ENCODE peak calls at places on chromosomes 6 and 20, in nine cellular contexts. G, N, E, A, S, C, F, Y and H are unnamed samples.

GRCh38 chr6:125421853-125422252 is 120.1 kb upstream of the HDDC2 start:
- DNase-seq in G (no peak), F (peak; percentile 13), E (no peak), N (peak; percentile 1), A (no peak), S (no peak), Y (no peak), C (peak; percentile 30), H (no peak)

GRCh38 chr20:23412026-23412425 is 9.3 kb downstream of the NAPB start:
- DNase-seq in Y (peak; percentile 47), F (no peak), S (no peak), C (no peak), A (no peak), E (no peak), N (peak; percentile 17), G (peak; percentile 70), H (no peak)

GRCh38 chr6:127403636-127404035 is 55.6 kb downstream of the KIAA0408 start:
- DNase-seq in G (no peak), S (no peak), C (no peak), E (no peak), F (no peak), N (no peak), Y (no peak), A (no peak), H (peak; percentile 45)

GRCh38 chr6:52594216-52594615 is 17.4 kb upstream of the TRAM2 start:
- DNase-seq in G (no peak), A (no peak), Y (no peak), C (no peak), N (no peak), S (no peak), F (no peak), E (no peak), H (no peak)

GRCh38 chr6:17473554-17473953 is 80.2 kb downstream of the CAP2 start:
- DNase-seq in E (no peak), C (no peak), Y (no peak), G (no peak), F (no peak), N (no peak), A (no peak), S (no peak), H (no peak)

GRCh38 chr20:38121741-38122140 is 43.3 kb downstream of the TGM2 start:
- DNase-seq in N (no peak), E (no peak), G (no peak), C (no peak), A (peak; percentile 2), S (no peak), F (no peak), Y (peak; percentile 39), H (no peak)

GRCh38 chr20:25280574-25281535 is 33.0 kb downstream of the PYGB start:
- DNase-seq in A (peak; percentile 7), S (peak; percentile 70), F (no peak), N (no peak), Y (no peak), E (peak; percentile 7), C (no peak), G (no peak), H (no peak)

GRCh38 chr6:28884423-28885148 is 39.2 kb downstream of the TRIM27 start:
- DNase-seq in F (no peak), C (no peak), G (peak; percentile 51), S (no peak), N (no peak), Y (no peak), A (no peak), E (no peak), H (no peak)

DNA sequence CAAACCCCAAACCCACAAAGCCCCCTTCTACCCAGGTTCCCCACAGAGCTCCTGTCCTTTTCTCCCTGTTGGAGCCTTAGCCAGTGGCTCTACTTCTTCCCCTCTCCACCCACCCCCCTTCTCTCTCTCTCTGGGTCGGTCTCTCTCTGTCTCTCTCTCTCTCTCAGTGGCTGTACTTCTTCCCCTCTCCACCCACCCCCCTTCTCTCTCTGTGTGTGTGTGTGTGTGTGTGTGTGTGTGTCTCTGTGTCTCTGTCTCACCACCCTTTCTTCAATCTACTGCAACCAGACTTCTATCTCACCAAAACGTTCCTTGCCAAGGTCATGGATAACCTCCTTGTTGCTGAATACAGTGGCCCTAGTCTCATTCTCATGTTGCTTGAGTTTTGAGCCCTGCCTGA is 8.7 kb upstream of the OSER1 start:
- DNase-seq in A (no peak), C (no peak), S (no peak), G (no peak), Y (no peak), E (no peak), F (no peak), N (no peak), H (no peak)
- TF ChIP-seq EP300 in A (no peak), C (no peak), S (no peak), G (no peak), Y (no peak), E (no peak), F (no peak), N (no peak), H (no peak)

DNA sequence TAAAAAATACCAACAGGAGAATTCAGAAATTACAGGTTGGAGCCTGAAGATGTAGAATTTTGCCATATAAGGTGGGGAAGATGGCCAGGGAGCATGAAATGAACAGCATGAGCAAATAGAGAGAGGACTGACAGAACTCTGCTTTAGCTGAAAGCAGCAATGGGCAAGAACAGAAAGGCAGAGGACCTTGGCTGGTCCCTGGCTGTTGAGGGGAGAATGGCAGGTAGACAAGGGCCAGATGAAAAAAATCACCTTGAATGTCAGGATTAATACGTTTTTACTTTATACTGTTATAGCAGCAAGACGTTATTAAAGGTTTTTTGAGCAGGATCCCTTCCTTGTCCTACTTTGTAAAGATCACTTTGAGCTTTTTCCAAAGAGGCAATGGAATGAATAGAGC is 991 bp downstream of the PPIL1 start:
- DNase-seq in N (peak; percentile 26), S (no peak), F (no peak), E (no peak), Y (no peak), G (peak; percentile 50), C (no peak), A (no peak), H (no peak)
- TF ChIP-seq EP300 in N (no peak), S (no peak), F (no peak), E (no peak), Y (no peak), G (no peak), C (no peak), A (no peak), H (no peak)

DNA sequence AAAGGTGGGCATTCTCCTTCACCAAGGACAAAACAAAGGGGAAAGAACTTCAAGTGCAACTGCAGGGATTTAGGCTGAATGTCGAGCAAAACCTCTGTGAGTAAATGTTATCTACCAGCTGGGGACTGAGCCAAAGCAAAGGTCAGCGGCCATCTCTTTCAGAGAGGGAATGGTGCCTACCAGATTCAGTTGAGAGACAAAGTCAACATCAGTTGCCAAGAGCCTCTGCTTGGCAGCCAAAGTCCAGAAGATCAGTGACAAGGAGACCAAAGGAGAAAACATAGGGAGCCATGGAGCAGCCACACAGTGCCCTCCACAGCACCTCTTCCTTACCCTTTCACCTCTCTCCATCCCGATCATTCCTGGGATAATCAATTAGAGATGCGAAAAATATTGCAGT is 472.5 kb downstream of the KIF16B start:
- DNase-seq in A (no peak), E (no peak), C (no peak), G (peak; percentile 82), F (no peak), N (no peak), S (no peak), Y (no peak), H (no peak)
- TF ChIP-seq EP300 in A (no peak), E (no peak), C (no peak), G (peak; percentile 77), F (no peak), N (no peak), S (no peak), Y (no peak), H (no peak)

GRCh38 chr6:51336185-51336584 is 517.5 kb downstream of the TFAP2B start:
- DNase-seq in N (no peak), C (no peak), A (no peak), Y (no peak), G (no peak), F (no peak), E (no peak), S (no peak), H (no peak)

GRCh38 chr6:51339728-51340127 is 521.1 kb downstream of the TFAP2B start:
- DNase-seq in G (no peak), S (no peak), A (no peak), E (no peak), F (no peak), N (no peak), C (no peak), Y (no peak), H (no peak)

GRCh38 chr6:51337277-51337676 is 518.6 kb downstream of the TFAP2B start:
- DNase-seq in E (no peak), F (no peak), G (no peak), S (no peak), N (no peak), A (no peak), Y (no peak), C (no peak), H (no peak)

GRCh38 chr6:51342393-51342792 is 523.7 kb downstream of the TFAP2B start:
- DNase-seq in A (no peak), Y (no peak), G (no peak), E (no peak), F (no peak), C (no peak), S (no peak), N (no peak), H (no peak)

DNA sequence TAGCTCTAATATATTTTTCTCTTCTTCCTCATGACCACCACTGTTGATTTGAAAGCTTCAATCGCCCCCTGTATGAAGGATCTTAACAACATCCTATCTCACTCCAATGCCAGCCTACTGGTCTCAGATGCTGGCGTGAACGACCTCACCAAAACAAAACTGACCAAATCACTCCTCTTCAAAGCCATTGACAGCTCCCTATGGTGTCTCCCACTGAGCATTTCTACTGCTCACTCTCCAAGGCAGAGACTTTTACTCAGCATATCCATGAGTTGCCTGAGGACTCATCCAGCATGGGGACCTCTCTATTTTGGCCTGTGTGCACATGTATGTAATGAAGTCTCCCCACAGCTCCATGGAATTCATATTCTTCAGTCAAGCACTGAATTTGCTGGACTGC is 520.4 kb downstream of the TFAP2B start:
- DNase-seq in N (no peak), S (no peak), F (no peak), A (no peak), Y (no peak), E (no peak), G (no peak), C (no peak), H (no peak)
- TF ChIP-seq EP300 in N (no peak), S (no peak), F (no peak), A (no peak), Y (no peak), E (no peak), G (no peak), C (no peak), H (no peak)

GRCh38 chr20:56653221-56653620 is 24.1 kb downstream of the TFAP2C start:
- DNase-seq in G (no peak), C (no peak), E (no peak), N (peak; percentile 45), F (no peak), S (no peak), A (no peak), Y (no peak), H (no peak)
- TF ChIP-seq EP300 in G (no peak), C (no peak), E (no peak), N (no peak), F (no peak), S (no peak), A (no peak), Y (no peak), H (no peak)